ENCODE peak calls at places on chromosomes 2 and 18, in four cellular contexts. Y, X, F and Q are unnamed samples.

GRCh38 chr2:199015072-199015471 is 442.7 kb downstream of the SATB2 start:
- DNase-seq in F (no peak), X (no peak), Y (no peak), Q (no peak)

GRCh38 chr2:147511491-147511948 is 333.3 kb upstream of the ACVR2A start:
- DNase-seq in Y (no peak), X (no peak), F (no peak), Q (no peak)

GRCh38 chr2:37376421-37377186 is 32.2 kb downstream of the QPCT start:
- DNase-seq in Y (peak), F (peak), X (no peak), Q (peak)

GRCh38 chr18:29892960-29893558 is 1149.5 kb downstream of the DSC3 start:
- DNase-seq in Y (no peak), X (peak), F (no peak), Q (no peak)

GRCh38 chr2:174607989-174608865 is 10.6 kb upstream of the WIPF1 start:
- DNase-seq in F (peak), Y (no peak), X (no peak), Q (no peak)

GRCh38 chr2:44598731-44599529 is 237.2 kb downstream of the CAMKMT start:
- DNase-seq in F (no peak), Y (no peak), X (no peak), Q (no peak)

GRCh38 chr2:46992776-46993175 is 77.2 kb upstream of the MCFD2 start:
- DNase-seq in Y (no peak), F (no peak), X (no peak), Q (no peak)

GRCh38 chr18:22752014-22752413 is 181.1 kb upstream of the RBBP8 start:
- DNase-seq in F (no peak), X (no peak), Y (no peak), Q (no peak)

GRCh38 chr2:96407041-96407918 is 71.7 kb downstream of the NCAPH start:
- DNase-seq in X (peak), Y (peak), F (peak), Q (peak)

GRCh38 chr2:18988557-18989232 is 369.7 kb downstream of the OSR1 start:
- DNase-seq in Y (peak), F (no peak), X (no peak), Q (no peak)

GRCh38 chr2:145431181-145431951 is 911.4 kb upstream of the ZEB2 start:
- DNase-seq in F (no peak), X (no peak), Y (no peak), Q (peak)

GRCh38 chr2:134268265-134268664 is 14.4 kb downstream of the MGAT5 start:
- DNase-seq in Y (peak), X (no peak), F (no peak), Q (no peak)

GRCh38 chr2:23568257-23569190 is 183.5 kb downstream of the KLHL29 start:
- DNase-seq in X (no peak), Y (no peak), F (no peak), Q (no peak)

GRCh38 chr2:172116107-172116506 is 13.4 kb upstream of the DLX2 start:
- DNase-seq in Y (no peak), X (no peak), F (no peak), Q (no peak)

GRCh38 chr2:197293252-197294007 is 17.1 kb downstream of the ANKRD44 start:
- DNase-seq in X (no peak), Y (no peak), F (no peak), Q (no peak)

GRCh38 chr2:217839073-217839749 is 163.6 kb downstream of the TNS1 start:
- DNase-seq in X (no peak), Y (no peak), F (no peak), Q (no peak)

GRCh38 chr18:61854578-61854977 is 38.2 kb downstream of the RNF152 start:
- DNase-seq in X (no peak), Y (peak), F (no peak), Q (no peak)

GRCh38 chr2:71348302-71348701 is 16.7 kb downstream of the ZNF638 start:
- DNase-seq in F (no peak), Y (peak), X (peak), Q (no peak)

GRCh38 chr2:149004836-149005235 is 33.7 kb upstream of the LYPD6B start:
- DNase-seq in Y (no peak), F (no peak), X (no peak), Q (no peak)

GRCh38 chr2:98541489-98541888 is 66.8 kb downstream of the COA5 start:
- DNase-seq in Y (no peak), F (no peak), X (no peak), Q (no peak)

GRCh38 chr18:34928068-34928753 is 113.0 kb upstream of the MAPRE2 start:
- DNase-seq in F (no peak), Y (no peak), X (no peak), Q (no peak)

GRCh38 chr18:7164610-7165009 is 47.0 kb upstream of the LAMA1 start:
- DNase-seq in Y (peak), X (no peak), F (no peak), Q (peak)

GRCh38 chr18:63040788-63041410 is 278.7 kb downstream of the BCL2 start:
- DNase-seq in X (no peak), F (peak), Y (no peak), Q (no peak)

GRCh38 chr18:25535495-25535894 is 183.5 kb upstream of the ZNF521 start:
- DNase-seq in X (no peak), Y (no peak), F (no peak), Q (no peak)
- TF ChIP-seq CHD1 in X (no peak), Y (no peak), F (no peak), Q (no peak)

GRCh38 chr2:13240789-13241487 is 524.2 kb downstream of the TRIB2 start:
- DNase-seq in X (no peak), F (no peak), Y (no peak), Q (no peak)
- TF ChIP-seq USF2 in X (no peak), F (no peak), Y (no peak), Q (no peak)

GRCh38 chr2:162824319-162824718 is 14.2 kb downstream of the KCNH7 start:
- DNase-seq in X (no peak), F (no peak), Y (no peak), Q (no peak)
- TF ChIP-seq CHD1 in X (no peak), F (no peak), Y (no peak), Q (no peak)

GRCh38 chr2:167776359-167776758 is 471.0 kb downstream of the STK39 start:
- DNase-seq in Y (no peak), X (no peak), F (no peak), Q (no peak)
- TF ChIP-seq USF2 in Y (no peak), X (no peak), F (no peak), Q (no peak)

GRCh38 chr2:239952665-239953417 is 72.3 kb downstream of the NDUFA10 start:
- DNase-seq in X (no peak), Y (no peak), F (no peak), Q (no peak)
- TF ChIP-seq CHD1 in X (no peak), Y (no peak), F (no peak), Q (no peak)